ENCODE peak calls at places on chromosome 3, in four cellular contexts. One of them, this sample, is unnamed.

GRCh38 chr3:151330899-151331298 is 1.6 kb upstream of the P2RY13 start:
- DNase-seq in GM12878: no peak
- DNase-seq in A549: no peak
- DNase-seq in K562: no peak
- DNase-seq in this sample: peak; percentile 20

GRCh38 chr3:23112491-23112890 is 90.6 kb upstream of the UBE2E2 start:
- DNase-seq in A549: no peak
- DNase-seq in GM12878: no peak
- DNase-seq in K562: no peak
- DNase-seq in this sample: no peak

GRCh38 chr3:186525369-186526255 is 18.6 kb downstream of the CRYGS start:
- DNase-seq in A549: no peak
- DNase-seq in GM12878: no peak
- DNase-seq in K562: no peak
- DNase-seq in this sample: no peak

GRCh38 chr3:120931593-120931992 is 23.6 kb downstream of the STXBP5L start:
- DNase-seq in A549: no peak
- DNase-seq in GM12878: no peak
- DNase-seq in K562: no peak
- DNase-seq in this sample: no peak

GRCh38 chr3:49295489-49296058 is 18.5 kb upstream of the C3orf62 start:
- DNase-seq in A549: peak; percentile 13
- DNase-seq in K562: peak; percentile 26
- DNase-seq in GM12878: no peak
- DNase-seq in this sample: peak; percentile 35

GRCh38 chr3:64530434-64531049 is 157.3 kb downstream of the ADAMTS9 start:
- DNase-seq in A549: peak; percentile 36
- DNase-seq in GM12878: no peak
- DNase-seq in K562: peak; percentile 51
- DNase-seq in this sample: peak; percentile 50

GRCh38 chr3:66572938-66573710 is 72.3 kb upstream of the LRIG1 start:
- DNase-seq in K562: no peak
- DNase-seq in A549: peak; percentile 5
- DNase-seq in GM12878: no peak
- DNase-seq in this sample: no peak

GRCh38 chr3:33490641-33491241 is 50.5 kb upstream of the UBP1 start:
- DNase-seq in A549: no peak
- DNase-seq in GM12878: no peak
- DNase-seq in K562: no peak
- DNase-seq in this sample: no peak

GRCh38 chr3:13281657-13282527 is 138.2 kb downstream of the NUP210 start:
- DNase-seq in K562: peak; percentile 62
- DNase-seq in A549: peak; percentile 74
- DNase-seq in GM12878: no peak
- DNase-seq in this sample: no peak

GRCh38 chr3:182404031-182404430 is 389.3 kb upstream of the ATP11B start:
- DNase-seq in K562: no peak
- DNase-seq in A549: no peak
- DNase-seq in GM12878: no peak
- DNase-seq in this sample: no peak

GRCh38 chr3:48425281-48425812 is 4.5 kb downstream of the PLXNB1 start:
- DNase-seq in A549: no peak
- DNase-seq in GM12878: no peak
- DNase-seq in K562: peak; percentile 18
- DNase-seq in this sample: no peak

GRCh38 chr3:9180764-9181117 is 68.7 kb downstream of the SRGAP3 start:
- DNase-seq in K562: no peak
- DNase-seq in A549: no peak
- DNase-seq in GM12878: no peak
- DNase-seq in this sample: no peak

GRCh38 chr3:141306276-141306675 is 62.0 kb upstream of the ZBTB38 start:
- DNase-seq in A549: no peak
- DNase-seq in K562: no peak
- DNase-seq in GM12878: no peak
- DNase-seq in this sample: peak; percentile 36

GRCh38 chr3:8325306-8325705 is 176.3 kb upstream of the LMCD1 start:
- DNase-seq in GM12878: no peak
- DNase-seq in K562: no peak
- DNase-seq in A549: no peak
- DNase-seq in this sample: no peak

GRCh38 chr3:5301671-5302297 is 114.3 kb downstream of the EDEM1 start:
- DNase-seq in GM12878: no peak
- DNase-seq in A549: no peak
- DNase-seq in K562: no peak
- DNase-seq in this sample: peak; percentile 19

GRCh38 chr3:10164546-10165393 is at the start of gene IRAK2:
- DNase-seq in K562: peak; percentile 95
- DNase-seq in A549: peak; percentile 68
- DNase-seq in GM12878: no peak
- DNase-seq in this sample: peak; percentile 50

GRCh38 chr3:178532414-178532813 is 3.8 kb upstream of the KCNMB2 start:
- DNase-seq in GM12878: no peak
- DNase-seq in K562: no peak
- DNase-seq in A549: no peak
- DNase-seq in this sample: no peak

GRCh38 chr3:45092132-45093031 is 53.8 kb downstream of the CDCP1 start:
- DNase-seq in GM12878: no peak
- DNase-seq in K562: peak; percentile 61
- DNase-seq in A549: peak; percentile 56
- DNase-seq in this sample: peak; percentile 76

GRCh38 chr3:15007681-15008141 is 57.4 kb downstream of the MRPS25 start:
- DNase-seq in K562: no peak
- DNase-seq in A549: no peak
- DNase-seq in GM12878: no peak
- DNase-seq in this sample: peak; percentile 97

GRCh38 chr3:46349484-46350261 is 4.2 kb upstream of the CCR2 start:
- DNase-seq in K562: no peak
- DNase-seq in A549: no peak
- DNase-seq in GM12878: no peak
- DNase-seq in this sample: no peak

GRCh38 chr3:161395115-161395514 is 23.8 kb upstream of the SPTSSB start:
- DNase-seq in GM12878: no peak
- DNase-seq in K562: no peak
- DNase-seq in A549: no peak
- DNase-seq in this sample: no peak

GRCh38 chr3:127722928-127723603 is 50.3 kb downstream of the ABTB1 start:
- DNase-seq in K562: no peak
- DNase-seq in A549: no peak
- DNase-seq in GM12878: no peak
- DNase-seq in this sample: peak; percentile 25

GRCh38 chr3:165193392-165194268 is 2.6 kb downstream of the SLITRK3 start:
- DNase-seq in GM12878: no peak
- DNase-seq in K562: no peak
- DNase-seq in A549: no peak
- DNase-seq in this sample: no peak

GRCh38 chr3:165194477-165195135 is 1.6 kb downstream of the SLITRK3 start:
- DNase-seq in GM12878: no peak
- DNase-seq in K562: no peak
- DNase-seq in A549: no peak
- DNase-seq in this sample: no peak

GRCh38 chr3:165196577-165197561 is 685 bp upstream of the SLITRK3 start:
- DNase-seq in K562: no peak
- DNase-seq in A549: no peak
- DNase-seq in GM12878: no peak
- DNase-seq in this sample: no peak

GRCh38 chr3:165195628-165196576 is at the start of gene SLITRK3:
- DNase-seq in K562: no peak
- DNase-seq in GM12878: no peak
- DNase-seq in A549: no peak
- DNase-seq in this sample: no peak

GRCh38 chr3:165195226-165195625 is 958 bp downstream of the SLITRK3 start:
- DNase-seq in K562: no peak
- DNase-seq in A549: no peak
- DNase-seq in GM12878: no peak
- DNase-seq in this sample: no peak
- TF ChIP-seq ELK1 in K562: no peak
- TF ChIP-seq ELK1 in A549: no peak
- TF ChIP-seq ELK1 in GM12878: no peak
- TF ChIP-seq ELK1 in this sample: no peak

GRCh38 chr3:138375446-138375845 is 27.1 kb downstream of the MRAS start:
- DNase-seq in A549: no peak
- DNase-seq in GM12878: no peak
- DNase-seq in K562: no peak
- DNase-seq in this sample: no peak
- TF ChIP-seq ELK1 in A549: no peak
- TF ChIP-seq ELK1 in GM12878: no peak
- TF ChIP-seq ELK1 in K562: no peak
- TF ChIP-seq ELK1 in this sample: no peak

GRCh38 chr3:110680365-110680909 is 391.2 kb upstream of the NECTIN3 start:
- DNase-seq in GM12878: no peak
- DNase-seq in K562: no peak
- DNase-seq in A549: no peak
- DNase-seq in this sample: peak; percentile 64
- TF ChIP-seq ELK1 in GM12878: no peak
- TF ChIP-seq ELK1 in K562: no peak
- TF ChIP-seq ELK1 in A549: no peak
- TF ChIP-seq ELK1 in this sample: no peak

DNA sequence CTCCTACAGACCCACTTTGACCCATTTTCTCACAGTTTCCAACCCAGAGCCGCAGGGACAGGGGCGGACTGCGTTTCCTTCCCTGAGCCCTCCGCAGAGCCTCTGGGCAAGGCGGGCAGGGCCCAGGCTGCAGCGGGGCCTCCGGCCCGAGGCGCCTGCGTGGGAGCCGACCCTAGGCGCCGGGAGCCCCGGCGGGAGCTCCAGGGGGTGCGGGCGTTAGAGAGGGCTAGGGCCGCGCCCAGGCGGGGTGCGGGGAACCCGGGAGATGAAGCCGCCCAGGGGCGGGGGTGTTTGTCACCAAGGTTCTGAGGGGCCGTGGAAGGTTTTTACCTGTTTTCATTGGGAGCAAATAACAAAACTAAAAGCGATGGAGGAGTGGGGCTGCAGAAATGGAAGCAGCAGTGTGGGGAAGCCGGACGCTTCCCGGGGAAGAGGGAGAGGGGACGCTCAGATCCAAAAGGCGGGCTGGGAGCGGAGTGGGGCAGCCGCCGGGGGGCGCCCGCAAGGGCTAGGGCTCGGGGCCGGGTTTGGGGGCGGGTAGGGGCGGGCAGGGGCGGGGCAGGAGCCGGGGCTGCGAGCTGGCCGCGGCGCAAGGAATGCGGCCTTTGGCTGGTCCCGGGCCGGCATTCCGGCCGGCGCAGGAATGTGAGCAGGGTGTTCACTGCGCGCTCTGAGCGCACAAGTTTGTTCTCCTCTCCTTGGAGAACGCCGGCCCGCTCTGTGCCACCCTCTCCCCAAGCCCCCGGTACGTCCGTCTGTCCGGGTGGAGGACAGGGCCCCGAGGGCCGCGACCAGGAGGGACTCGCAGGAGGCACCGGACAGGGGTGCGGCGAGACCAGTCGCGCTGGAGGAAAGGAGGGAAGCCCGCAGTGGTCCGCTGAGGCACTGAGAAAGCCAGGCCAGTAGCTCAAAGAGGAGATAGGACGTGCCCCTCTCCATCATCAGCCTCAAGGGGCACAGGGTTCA is 61.1 kb downstream of the AMOTL2 start:
- DNase-seq in GM12878: no peak
- DNase-seq in A549: no peak
- DNase-seq in K562: peak; percentile 56
- DNase-seq in this sample: peak; percentile 76
- TF ChIP-seq ELK1 in GM12878: no peak
- TF ChIP-seq ELK1 in A549: no peak
- TF ChIP-seq ELK1 in K562: no peak
- TF ChIP-seq ELK1 in this sample: no peak

GRCh38 chr3:171770689-171771620 is 39.3 kb downstream of the PLD1 start:
- DNase-seq in GM12878: peak; percentile 48
- DNase-seq in A549: peak; percentile 5
- DNase-seq in K562: peak; percentile 25
- DNase-seq in this sample: peak; percentile 92
- TF ChIP-seq ELK1 in GM12878: no peak
- TF ChIP-seq ELK1 in A549: no peak
- TF ChIP-seq ELK1 in K562: no peak
- TF ChIP-seq ELK1 in this sample: no peak

GRCh38 chr3:97269202-97269601 is 454.8 kb downstream of the EPHA6 start:
- DNase-seq in GM12878: no peak
- DNase-seq in K562: no peak
- DNase-seq in A549: no peak
- DNase-seq in this sample: no peak
- TF ChIP-seq ELK1 in GM12878: no peak
- TF ChIP-seq ELK1 in K562: no peak
- TF ChIP-seq ELK1 in A549: no peak
- TF ChIP-seq ELK1 in this sample: no peak

DNA sequence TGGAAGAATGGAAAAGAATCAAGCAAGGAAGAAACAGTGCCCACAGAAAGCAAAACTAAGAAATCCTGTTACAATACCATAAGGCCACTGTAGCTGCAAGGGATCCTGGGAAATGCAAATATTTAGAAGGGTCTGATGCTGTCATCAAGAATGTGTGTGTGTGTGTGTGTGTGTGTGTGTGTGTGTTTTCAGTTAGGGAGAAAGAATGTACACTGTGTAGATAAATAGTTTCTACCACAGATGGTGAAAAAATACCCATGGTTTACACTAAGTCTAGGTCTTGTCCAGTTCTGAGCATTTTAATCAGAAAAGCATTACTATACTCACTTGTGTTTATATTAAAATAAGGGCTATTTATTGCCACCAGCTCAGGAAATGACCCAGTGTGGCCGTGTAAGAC is 355.0 kb downstream of the RBMS3 start:
- DNase-seq in K562: no peak
- DNase-seq in A549: no peak
- DNase-seq in GM12878: no peak
- DNase-seq in this sample: peak; percentile 77
- TF ChIP-seq ELK1 in K562: no peak
- TF ChIP-seq ELK1 in A549: no peak
- TF ChIP-seq ELK1 in GM12878: no peak
- TF ChIP-seq ELK1 in this sample: no peak

GRCh38 chr3:126135398-126136076 is 44.8 kb downstream of the ALDH1L1 start:
- DNase-seq in GM12878: no peak
- DNase-seq in A549: no peak
- DNase-seq in K562: no peak
- DNase-seq in this sample: no peak
- TF ChIP-seq ELK1 in GM12878: no peak
- TF ChIP-seq ELK1 in A549: no peak
- TF ChIP-seq ELK1 in K562: no peak
- TF ChIP-seq ELK1 in this sample: no peak

This sample was measured in IMR-90.